ENCODE peak calls at places on chromosomes 11 and 22, in six cellular contexts. C is AG04449, J is fibroblast of lung, H is fibroblast of mammary gland, Y is ascending aorta, Q is choroid plexus epithelial cell. F is an unnamed sample.

GRCh38 chr11:76160856-76161255 is 45.4 kb downstream of the WNT11 start:
- DNase-seq in J (no peak), Q (no peak), H (no peak), Y (no peak), C (no peak), F (no peak)

GRCh38 chr11:69484427-69485259 is 3.2 kb downstream of the LINC01488 start:
- DNase-seq in Y (no peak), J (no peak), H (no peak), C (no peak), Q (no peak), F (no peak)

GRCh38 chr22:48811885-48812284 is 1015.8 kb downstream of the BRD1 start:
- DNase-seq in H (no peak), Q (no peak), J (no peak), Y (no peak), C (no peak), F (no peak)

GRCh38 chr11:72333657-72334056 is 89.7 kb upstream of the PHOX2A start:
- DNase-seq in Q (peak), Y (no peak), J (peak), H (no peak), C (no peak), F (no peak)

GRCh38 chr11:120272303-120272702 is 32.4 kb downstream of the POU2F3 start:
- DNase-seq in Q (no peak), J (peak), Y (no peak), H (peak), C (no peak), F (peak)

GRCh38 chr11:11948242-11948947 is 60.0 kb downstream of the DKK3 start:
- DNase-seq in Y (no peak), H (no peak), J (no peak), Q (no peak), C (no peak), F (no peak)

GRCh38 chr11:10937416-10937815 is 79.6 kb upstream of the ZBED5 start:
- DNase-seq in H (no peak), J (no peak), C (no peak), Y (no peak), Q (no peak), F (no peak)

GRCh38 chr11:125289419-125290088 is 125.0 kb downstream of the PKNOX2 start:
- DNase-seq in J (peak), Y (no peak), H (no peak), Q (no peak), C (no peak), F (no peak)

GRCh38 chr11:32779131-32779530 is 15.3 kb downstream of the CCDC73 start:
- DNase-seq in Y (no peak), C (no peak), J (no peak), H (no peak), Q (no peak), F (no peak)

GRCh38 chr11:47466701-47467250 is 17.8 kb upstream of the RAPSN start:
- DNase-seq in Y (no peak), J (peak), H (peak), C (no peak), Q (peak), F (peak)

GRCh38 chr11:96328395-96329010 is 14.5 kb downstream of the MAML2 start:
- DNase-seq in H (no peak), Q (peak), C (no peak), J (peak), Y (no peak), F (no peak)

GRCh38 chr11:4019891-4020290 is 74.7 kb upstream of the RRM1 start:
- DNase-seq in J (no peak), Y (no peak), H (no peak), C (no peak), Q (no peak), F (no peak)

GRCh38 chr11:64409707-64410395 is 50.9 kb downstream of the RPS6KA4 start:
- DNase-seq in J (peak), Y (no peak), H (peak), C (no peak), Q (peak), F (no peak)

GRCh38 chr11:123543796-123544195 is 110.6 kb downstream of the SCN3B start:
- DNase-seq in Y (no peak), J (peak), C (peak), H (peak), Q (peak), F (peak)

GRCh38 chr11:115409691-115410220 is 94.5 kb downstream of the CADM1 start:
- DNase-seq in J (no peak), Y (no peak), Q (no peak), C (no peak), H (no peak), F (no peak)

GRCh38 chr11:108498816-108499408 is 728 bp upstream of the POGLUT3 start:
- DNase-seq in J (no peak), Q (no peak), C (no peak), Y (no peak), H (no peak), F (no peak)

GRCh38 chr11:111592491-111592890 is 9.8 kb upstream of the SIK2 start:
- DNase-seq in Q (no peak), Y (no peak), J (no peak), C (no peak), H (no peak), F (no peak)

GRCh38 chr22:28154856-28155255 is 235.8 kb upstream of the PITPNB start:
- DNase-seq in Q (peak), J (peak), C (no peak), Y (no peak), H (no peak), F (no peak)

GRCh38 chr11:27237641-27238040 is 125.4 kb downstream of the CCDC34 start:
- DNase-seq in Q (no peak), H (no peak), C (no peak), Y (no peak), J (no peak), F (no peak)

GRCh38 chr11:107744736-107745135 is 32.9 kb upstream of the SLN start:
- DNase-seq in C (no peak), Q (no peak), J (no peak), Y (no peak), H (no peak), F (no peak)

GRCh38 chr11:90241414-90241813 is 18.6 kb upstream of the CHORDC1 start:
- DNase-seq in Q (no peak), J (no peak), H (peak), Y (no peak), C (no peak), F (no peak)

GRCh38 chr22:26476705-26477340 is 6.8 kb downstream of the HPS4 start:
- DNase-seq in H (no peak), Y (no peak), C (no peak), Q (peak), J (peak), F (no peak)

GRCh38 chr11:66373261-66373660 is 1.7 kb upstream of the SLC29A2 start:
- DNase-seq in J (no peak), C (no peak), Q (no peak), H (no peak), Y (no peak), F (no peak)

GRCh38 chr11:107566569-107566968 is 1.0 kb upstream of the ALKBH8 start:
- DNase-seq in Y (no peak), C (no peak), H (no peak), J (no peak), Q (no peak), F (no peak)

GRCh38 chr11:78797559-78797958 is 222.9 kb upstream of the NARS2 start:
- DNase-seq in Y (no peak), H (no peak), J (no peak), Q (no peak), C (no peak), F (no peak)

GRCh38 chr22:32527756-32528155 is 53.1 kb downstream of the FBXO7 start:
- DNase-seq in J (no peak), Y (no peak), C (no peak), Q (no peak), H (no peak), F (no peak)

GRCh38 chr11:10982695-10983492 is 125.0 kb upstream of the ZBED5 start:
- DNase-seq in J (no peak), H (peak), C (no peak), Y (no peak), Q (no peak), F (peak)

GRCh38 chr11:43825217-43825816 is 55.3 kb upstream of the ALKBH3 start:
- DNase-seq in J (no peak), H (peak), Q (peak), Y (no peak), C (no peak), F (no peak)

GRCh38 chr11:114063829-114064201 is 4.3 kb downstream of the ZBTB16 start:
- DNase-seq in Y (no peak), C (no peak), Q (no peak), J (no peak), H (no peak), F (no peak)

GRCh38 chr11:26199341-26199740 is 132.6 kb upstream of the ANO3 start:
- DNase-seq in C (no peak), Q (peak), J (peak), H (peak), Y (no peak), F (peak)

GRCh38 chr11:78039919-78040671 is 17.0 kb upstream of the KCTD14 start:
- DNase-seq in J (peak), H (peak), C (peak), Q (peak), Y (no peak), F (peak)

GRCh38 chr11:132228756-132229325 is 858.4 kb downstream of the NTM start:
- DNase-seq in H (no peak), Q (peak), C (no peak), Y (no peak), J (peak), F (peak)

GRCh38 chr11:3641191-3641590 is 601 bp downstream of the ART5 start:
- DNase-seq in Y (no peak), Q (no peak), H (no peak), J (no peak), C (no peak), F (no peak)

GRCh38 chr11:209275-210121 is 2.0 kb downstream of the RIC8A start:
- DNase-seq in C (no peak), Q (no peak), Y (no peak), H (peak), J (peak), F (peak)

GRCh38 chr11:208917-209260 is 1.4 kb downstream of the RIC8A start:
- DNase-seq in J (no peak), Q (no peak), Y (no peak), H (no peak), C (no peak), F (no peak)

GRCh38 chr11:210803-211180 is 3.3 kb downstream of the RIC8A start:
- DNase-seq in J (no peak), Q (no peak), C (no peak), H (no peak), Y (no peak), F (no peak)

GRCh38 chr11:211295-211694 is 3.8 kb downstream of the RIC8A start:
- DNase-seq in Q (no peak), J (no peak), H (no peak), Y (no peak), C (no peak), F (no peak)

DNA sequence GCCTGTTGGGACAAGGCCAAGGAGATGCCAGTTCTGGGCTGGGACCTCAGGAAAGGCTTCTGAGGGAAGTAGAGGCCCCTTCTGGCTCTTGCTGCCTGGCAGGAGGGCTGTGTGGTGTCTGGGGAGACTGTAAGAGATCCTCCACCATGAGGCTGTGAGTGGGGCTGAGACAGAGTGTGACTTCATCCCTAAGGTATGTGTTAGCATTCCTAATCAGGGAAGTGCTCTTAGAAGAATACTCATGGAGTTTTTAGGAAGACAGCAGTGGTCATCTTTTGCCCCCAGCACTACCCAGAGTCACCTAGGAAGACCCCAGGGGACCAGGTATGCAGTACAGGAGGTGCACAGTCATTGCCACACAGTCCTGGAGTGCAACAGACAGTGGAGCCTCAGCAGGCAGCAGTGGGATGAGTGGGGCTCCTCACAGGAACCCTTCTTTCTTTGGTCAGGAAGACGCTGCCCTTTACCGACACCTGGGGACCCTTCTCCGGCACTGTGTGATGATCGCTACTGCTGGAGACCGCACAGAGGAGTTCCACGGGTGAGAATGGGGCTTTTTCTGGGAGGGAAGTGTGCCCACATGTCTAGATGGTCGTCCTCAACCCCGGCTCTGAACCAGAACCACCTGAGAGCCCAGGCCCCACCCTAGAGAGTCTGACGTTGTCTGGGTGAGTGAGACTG is 2.8 kb downstream of the RIC8A start:
- DNase-seq in Y (no peak), C (peak), H (peak), J (peak), Q (peak), F (peak)
- H3K4me3 ChIP-seq in Y (peak), C (peak), H (peak), J (peak), Q (peak), F (peak)

DNA sequence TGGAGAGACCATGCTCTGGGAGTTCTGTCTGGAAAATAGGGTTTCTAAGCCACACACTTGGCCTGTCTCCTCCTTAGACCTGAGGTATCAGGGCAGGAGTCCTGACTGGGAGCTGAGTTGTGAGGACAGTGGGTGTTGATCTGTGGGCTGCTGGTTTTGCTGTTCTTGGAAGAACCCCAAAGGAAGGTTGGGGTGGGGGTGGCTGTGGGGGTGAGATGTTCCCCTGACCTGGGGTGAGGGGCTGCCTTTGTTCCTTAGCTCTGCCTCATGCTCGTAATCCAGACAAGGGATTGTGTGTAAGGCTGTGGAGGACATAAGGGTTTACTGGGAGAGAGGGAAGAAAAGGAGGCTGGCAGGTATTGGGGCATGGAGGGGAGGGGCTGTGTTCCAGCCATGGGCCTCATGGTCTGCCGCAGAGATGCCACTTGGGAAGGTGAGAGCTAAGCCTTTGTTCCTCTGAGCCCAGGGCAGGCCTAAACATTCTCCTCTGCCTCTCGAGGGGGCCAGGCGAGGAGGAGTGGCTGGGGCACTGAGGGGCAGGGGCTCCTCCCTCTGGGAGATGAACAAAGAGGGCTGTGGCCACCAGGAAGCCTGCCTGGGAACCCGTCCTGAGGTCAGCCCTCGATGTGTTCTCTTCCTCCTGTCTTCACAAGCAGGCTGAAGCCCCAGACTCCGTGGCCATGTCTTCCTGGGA is 4.4 kb downstream of the OTOG start:
- DNase-seq in J (no peak), Y (no peak), Q (no peak), H (no peak), C (no peak), F (no peak)
- TF ChIP-seq CTCF in J (no peak), Y (no peak), Q (no peak), H (no peak), C (no peak), F (no peak)

DNA sequence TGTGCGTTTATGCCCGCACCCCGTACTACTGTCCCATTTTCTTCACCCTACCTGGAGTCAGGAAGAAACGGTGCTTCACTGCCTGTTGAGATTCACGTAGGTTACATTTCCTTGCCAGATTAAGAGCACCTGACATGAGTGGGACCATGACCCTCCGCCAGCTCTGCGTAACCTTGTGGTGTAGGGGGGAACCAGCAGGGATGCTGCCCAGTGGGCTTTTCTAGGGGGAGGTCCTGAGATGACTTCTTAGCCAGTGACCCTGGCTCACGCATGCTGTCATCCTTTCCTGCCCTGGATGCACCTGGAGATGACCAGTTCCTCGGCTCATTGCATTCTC is 967 bp upstream of the ARVCF start:
- DNase-seq in Q (no peak), C (no peak), Y (no peak), H (no peak), J (no peak), F (no peak)
- H3K4me3 ChIP-seq in Q (no peak), C (no peak), Y (no peak), H (no peak), J (no peak), F (no peak)

DNA sequence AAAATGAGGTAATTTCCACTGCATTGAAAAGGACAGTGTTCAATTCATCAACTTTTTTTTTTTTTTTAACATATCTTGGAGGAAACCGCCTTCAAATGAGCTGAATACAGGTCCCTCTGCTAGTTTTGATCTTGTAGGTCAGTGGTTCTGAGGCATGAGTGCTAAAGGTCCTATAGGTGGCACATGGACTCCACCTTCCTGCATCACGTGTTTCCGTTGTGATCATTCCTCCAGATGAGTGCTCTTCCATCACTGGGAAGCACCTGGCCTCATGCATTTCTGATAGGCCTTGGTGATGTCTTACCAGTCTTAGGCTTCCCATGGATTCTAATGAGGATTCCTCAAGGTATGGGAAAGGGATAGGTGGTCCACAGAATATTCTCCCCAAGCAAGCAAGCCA is 37.8 kb downstream of the FDX1 start:
- DNase-seq in Y (no peak), C (no peak), H (no peak), J (no peak), Q (peak), F (no peak)
- TF ChIP-seq CTCF in Y (no peak), C (no peak), H (no peak), J (no peak), Q (no peak), F (no peak)

DNA sequence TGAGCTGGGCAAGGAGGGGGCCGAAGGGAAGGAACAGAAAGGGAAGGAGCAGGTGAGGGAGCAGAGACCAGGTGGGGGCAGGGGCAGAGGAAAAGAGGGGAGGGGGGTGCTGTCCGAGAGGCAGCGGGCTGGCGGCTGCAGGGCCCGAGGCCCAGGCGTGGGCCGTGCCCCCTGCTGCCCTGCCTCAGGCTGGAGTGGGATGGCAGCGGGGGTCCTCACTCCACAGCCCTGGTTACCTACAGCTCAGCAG is 2.3 kb downstream of the IGF2 start:
- DNase-seq in Y (no peak), Q (no peak), J (no peak), C (no peak), H (no peak), F (no peak)
- H3K4me3 ChIP-seq in Y (no peak), Q (peak), J (no peak), C (no peak), H (no peak), F (no peak)

GRCh38 chr11:1233351-1234053 is 10.6 kb downstream of the MUC5B start:
- DNase-seq in H (no peak), C (no peak), Q (no peak), Y (no peak), J (no peak), F (no peak)
- TF ChIP-seq CTCF in H (no peak), C (no peak), Q (no peak), Y (no peak), J (no peak), F (no peak)

DNA sequence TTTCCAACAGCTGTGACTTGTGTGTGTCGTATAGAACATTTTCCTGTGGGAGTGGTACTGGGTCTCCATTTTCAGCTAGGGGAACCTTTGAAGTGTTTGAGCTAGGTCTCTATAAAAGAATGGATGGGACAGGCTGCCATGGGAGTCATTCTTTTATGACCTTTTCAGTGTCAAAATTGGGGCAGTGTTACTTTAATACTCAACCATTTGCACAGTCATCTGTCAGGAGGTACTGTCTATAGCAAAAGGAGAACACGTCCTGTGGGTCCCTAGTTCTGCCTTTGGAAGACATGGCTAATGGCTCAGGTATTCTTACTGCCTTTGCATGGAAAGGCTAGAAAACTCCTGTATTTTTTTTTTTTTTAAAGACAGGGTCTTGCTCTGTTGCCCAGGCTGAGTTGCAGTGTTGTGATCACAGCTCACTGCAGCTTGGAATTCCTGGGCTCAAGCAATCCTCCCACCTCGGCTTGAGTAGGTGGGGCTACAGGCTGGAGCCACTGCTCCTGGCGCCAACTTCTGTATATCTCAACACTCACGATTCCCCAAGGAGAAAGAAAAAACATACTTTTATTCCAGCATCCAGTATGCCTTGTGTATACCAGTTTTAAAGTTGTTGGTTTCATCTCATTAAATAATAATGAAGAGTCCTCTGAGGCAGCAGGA is 2.1 kb upstream of the ATF4 start:
- DNase-seq in Y (no peak), J (no peak), H (peak), C (no peak), Q (peak), F (no peak)
- H3K4me3 ChIP-seq in Y (no peak), J (no peak), H (no peak), C (no peak), Q (no peak), F (no peak)

DNA sequence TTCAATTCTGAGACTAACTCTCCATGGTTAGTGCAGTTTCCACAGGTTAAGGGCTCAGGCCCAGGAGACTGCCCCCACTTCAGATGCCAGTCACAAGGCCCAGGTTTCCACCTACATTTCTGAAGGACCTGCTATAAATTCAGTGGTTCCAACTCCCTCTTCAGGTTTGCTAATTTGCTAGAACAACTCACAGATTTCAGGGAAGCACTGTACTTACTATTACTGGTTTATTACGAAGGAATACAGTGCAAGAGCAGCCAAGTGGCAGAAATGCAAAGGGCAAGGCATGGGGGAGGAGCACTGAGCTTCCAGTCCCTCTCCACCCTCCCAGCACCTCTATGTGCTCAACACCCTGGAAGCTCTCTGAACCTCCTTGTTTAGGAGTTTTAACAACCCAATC is 39.3 kb upstream of the SPON1 start:
- DNase-seq in Y (no peak), J (no peak), Q (no peak), H (no peak), C (no peak), F (no peak)
- TF ChIP-seq CTCF in Y (no peak), J (no peak), Q (no peak), H (no peak), C (no peak), F (no peak)

GRCh38 chr22:42992886-42993479 is 22.0 kb downstream of the PACSIN2 start:
- DNase-seq in Q (no peak), C (no peak), Y (no peak), H (no peak), J (no peak), F (peak)
- H3K4me3 ChIP-seq in Q (no peak), C (no peak), Y (peak), H (no peak), J (no peak), F (no peak)

F was measured in foreskin fibroblast.